ENCODE peak calls at places on chromosome 14, in six cellular contexts. D is D341Med; W is EL; V is GM12891; K is stimulated activated CD4-positive, alpha-beta T cell treated with anti-CD3 and anti-CD28 coated beads, Interleukin-15, amount 100 ng/mL, for 1 hour; R is activated T-cell treated with anti-CD3 and anti-CD28 coated beads, Interleukin-2, amount 50 U/mL, for 72 hours. C is an unnamed sample.

GRCh38 chr14:22671622-22672021 is 27.5 kb upstream of the OR6J1 start:
- DNase-seq in D (no peak), W (no peak), V (no peak), K (no peak), R (peak), C (no peak)

GRCh38 chr14:103280278-103280917 is 53.6 kb upstream of the EIF5 start:
- DNase-seq in D (no peak), W (no peak), V (no peak), K (no peak), R (no peak), C (no peak)

GRCh38 chr14:50718949-50719348 is 50.8 kb upstream of the SAV1 start:
- DNase-seq in D (no peak), W (no peak), V (no peak), K (no peak), R (no peak), C (no peak)

GRCh38 chr14:74907744-74908143 is 15.3 kb downstream of the RPS6KL1 start:
- DNase-seq in D (no peak), W (no peak), V (no peak), K (no peak), R (no peak), C (no peak)

GRCh38 chr14:23047042-23047634 is 5.1 kb downstream of the PSMB11 start:
- DNase-seq in D (no peak), W (peak), V (no peak), K (no peak), R (no peak), C (no peak)

GRCh38 chr14:69692542-69693053 is 74.3 kb upstream of the SRSF5 start:
- DNase-seq in D (no peak), W (no peak), V (no peak), K (no peak), R (no peak), C (no peak)

GRCh38 chr14:50545618-50546017 is 13.2 kb upstream of the MAP4K5 start:
- DNase-seq in D (no peak), W (no peak), V (no peak), K (no peak), R (no peak), C (no peak)

GRCh38 chr14:76430475-76430980 is 54.6 kb downstream of the ESRRB start:
- DNase-seq in D (no peak), W (no peak), V (no peak), K (no peak), R (no peak), C (no peak)

GRCh38 chr14:68793734-68794129 is 865 bp upstream of the ZFP36L1 start:
- DNase-seq in D (peak), W (no peak), V (no peak), K (no peak), R (peak), C (peak)

GRCh38 chr14:33646692-33647260 is 304.1 kb downstream of the EGLN3 start:
- DNase-seq in D (no peak), W (peak), V (no peak), K (no peak), R (no peak), C (no peak)

GRCh38 chr14:70856851-70857498 is 47.7 kb upstream of the MAP3K9 start:
- DNase-seq in D (no peak), W (peak), V (no peak), K (no peak), R (peak), C (no peak)

GRCh38 chr14:103326078-103326477 is 8.0 kb upstream of the EIF5 start:
- DNase-seq in D (no peak), W (no peak), V (no peak), K (no peak), R (no peak), C (no peak)

GRCh38 chr14:37197421-37198272 is at the start of gene MIPOL1:
- DNase-seq in D (peak), W (peak), V (no peak), K (peak), R (peak), C (peak)

GRCh38 chr14:51867753-51868152 is 7.3 kb downstream of the GNG2 start:
- DNase-seq in D (no peak), W (peak), V (no peak), K (no peak), R (no peak), C (no peak)